ENCODE peak calls at places on chromosomes 12 and 14, in five cellular contexts. G is stomach, H is DND-41, C is PC-9, I is tibial nerve. A is an unnamed sample.

GRCh38 chr12:109753959-109754358 is 40.3 kb downstream of the FAM222A start:
- DNase-seq in I (no peak), G (peak; percentile 16), H (no peak), C (no peak), A (no peak)

GRCh38 chr14:25349269-25349668 is 299.3 kb upstream of the STXBP6 start:
- DNase-seq in C (no peak), H (no peak), I (no peak), G (no peak), A (no peak)

GRCh38 chr12:121789800-121790748 is 3.4 kb downstream of the RHOF start:
- DNase-seq in I (no peak), G (peak; percentile 75), C (peak; percentile 66), H (peak; percentile 98), A (peak; percentile 92)

GRCh38 chr14:54535126-54535525 is 25.4 kb downstream of the CGRRF1 start:
- DNase-seq in C (no peak), H (no peak), G (no peak), I (no peak), A (no peak)

GRCh38 chr14:92990456-92991430 is 67.8 kb downstream of the CHGA start:
- DNase-seq in G (no peak), I (no peak), H (no peak), C (no peak), A (no peak)

GRCh38 chr12:82746668-82747067 is 60.0 kb downstream of the TMTC2 start:
- DNase-seq in I (no peak), G (no peak), H (no peak), C (no peak), A (no peak)

GRCh38 chr12:116123511-116124258 is 153.8 kb downstream of the MED13L start:
- DNase-seq in I (no peak), G (no peak), H (peak; percentile 45), C (no peak), A (no peak)

GRCh38 chr12:2624543-2625266 is 170.1 kb upstream of the FKBP4 start:
- DNase-seq in C (peak; percentile 29), I (no peak), G (no peak), H (no peak), A (no peak)

DNA sequence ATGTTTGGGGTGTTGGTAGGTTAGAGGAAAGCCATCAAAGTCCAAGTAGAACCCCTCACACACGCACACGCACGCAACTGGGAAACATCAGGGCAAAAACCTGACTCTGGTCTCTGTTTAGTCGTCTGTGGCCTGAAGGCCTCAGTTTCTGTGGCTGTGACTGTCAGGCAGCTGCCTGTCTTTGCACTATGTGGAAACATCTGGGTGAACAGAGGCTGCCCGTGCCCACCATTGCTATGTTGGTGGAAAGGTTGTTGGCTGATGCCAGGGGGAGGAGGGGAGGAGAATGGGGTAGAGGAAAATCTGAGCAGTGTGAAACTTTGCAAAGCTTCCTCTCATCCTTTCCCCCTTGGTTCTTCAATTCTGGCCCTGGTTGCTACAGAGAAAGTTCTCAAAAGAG is 7.4 kb downstream of the HOXC10 start:
- DNase-seq in C (no peak), G (no peak), H (no peak), I (no peak), A (no peak)
- H3K4me3 ChIP-seq in C (no peak overlapping the region), G (no peak overlapping the region), H (no peak overlapping the region), I (no peak overlapping the region), A (no peak overlapping the region)

DNA sequence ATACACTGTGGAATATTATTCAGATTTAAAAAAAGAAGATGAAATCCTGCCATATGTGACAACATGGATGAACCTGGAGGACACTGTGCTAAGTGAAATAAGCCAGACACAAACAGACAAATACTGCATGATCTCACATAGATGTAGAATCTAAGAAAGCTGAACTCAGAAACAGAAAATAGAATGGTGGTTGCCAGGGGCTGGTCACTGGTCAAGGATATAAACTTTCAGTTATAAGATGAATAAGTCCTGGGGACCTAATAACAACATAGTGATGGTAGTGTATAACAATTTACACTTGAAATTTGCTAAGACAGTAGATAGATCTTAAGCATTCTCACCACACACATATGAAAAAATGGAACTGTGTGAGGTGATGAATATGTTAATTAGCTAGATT is 161.3 kb upstream of the TMCC3 start:
- DNase-seq in H (no peak), C (no peak), G (no peak), I (no peak), A (no peak)
- H3K9me3 ChIP-seq in H (peaks cover 25% of the 10 kb centered on the region), C (peaks cover 19% of the 10 kb centered on the region), G (peaks cover 43% of the 10 kb centered on the region), I (no peaks in the 10 kb centered on the region), A (peaks cover 19% of the 10 kb centered on the region)

DNA sequence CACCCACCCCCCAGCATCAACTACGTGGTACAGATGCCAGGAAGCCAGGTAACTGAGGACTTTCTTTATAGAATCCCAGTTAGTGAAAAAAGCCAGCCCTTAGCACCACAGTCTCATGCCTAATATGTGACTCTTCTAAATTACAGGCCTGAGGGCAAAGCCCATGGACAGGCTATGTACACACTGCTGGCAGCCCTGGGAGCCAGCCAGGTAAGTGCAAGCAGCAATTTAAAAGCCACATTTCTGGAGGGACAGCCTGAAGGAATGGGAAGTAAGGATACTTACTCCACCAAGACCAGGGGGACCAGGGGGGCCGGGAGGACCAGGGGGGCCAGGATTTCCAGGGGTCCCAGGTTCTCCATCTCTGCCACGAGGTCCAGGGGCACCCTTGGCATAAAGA is 7.0 kb downstream of the COL2A1 start:
- DNase-seq in C (peak; percentile 54), G (peak; percentile 51), I (no peak), H (no peak), A (no peak)
- H3K27me3 ChIP-seq in C (peaks cover 50% of the 10 kb centered on the region), G (peaks cover 22% of the 10 kb centered on the region), I (no peaks in the 10 kb centered on the region), H (peaks cover 49% of the 10 kb centered on the region), A (peaks cover 29% of the 10 kb centered on the region)

DNA sequence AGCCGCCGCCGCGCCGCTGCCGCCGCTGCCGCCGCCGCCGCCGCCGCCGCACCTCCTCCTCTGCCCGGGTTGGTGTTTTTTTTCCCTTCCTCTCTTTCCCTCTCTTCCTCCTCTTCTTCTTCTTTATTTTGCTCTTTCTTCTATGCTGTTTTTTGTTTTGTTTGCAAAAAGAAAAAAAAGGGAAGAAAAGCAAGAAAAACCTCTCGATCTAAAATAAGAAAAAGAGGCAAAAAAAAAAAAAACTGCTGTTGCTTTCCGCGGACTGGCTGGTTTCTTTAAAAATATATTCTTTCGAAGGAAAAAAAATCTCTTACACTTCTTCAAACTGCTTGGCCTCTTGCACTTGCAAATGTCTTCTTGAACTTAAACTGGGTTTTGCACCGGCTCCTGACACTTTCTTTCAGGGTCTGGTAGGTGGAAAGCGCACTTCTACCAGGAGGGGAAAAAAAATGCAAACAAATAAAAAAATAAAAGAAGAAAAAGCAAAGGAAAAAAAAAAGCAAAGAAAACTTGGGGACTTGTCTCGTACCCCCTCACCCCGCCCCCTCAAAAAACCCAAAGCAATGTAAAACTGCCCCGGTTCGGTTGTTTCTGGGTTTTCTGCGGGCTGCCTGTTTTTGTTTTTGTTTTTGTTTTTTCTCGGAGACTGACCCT is 582 bp downstream of the BCL11B start:
- DNase-seq in H (no peak), C (no peak), G (no peak), I (no peak), A (no peak)
- H3K4me3 ChIP-seq in H (peak overlapping the region; percentile 71), C (no peak overlapping the region), G (peak overlapping the region; percentile 54), I (peak overlapping the region; percentile 1), A (peak overlapping the region; percentile 99)

GRCh38 chr12:29516431-29516875 is 19.0 kb upstream of the OVCH1 start:
- DNase-seq in G (no peak), C (no peak), H (no peak), I (no peak), A (no peak)

GRCh38 chr12:29517265-29517664 is 19.8 kb upstream of the OVCH1 start:
- DNase-seq in C (peak; percentile 13), I (no peak), H (no peak), G (no peak), A (no peak)

GRCh38 chr12:29518407-29518806 is 20.9 kb upstream of the OVCH1 start:
- DNase-seq in G (no peak), I (no peak), C (no peak), H (no peak), A (no peak)

GRCh38 chr12:29521951-29522350 is 24.5 kb upstream of the OVCH1 start:
- DNase-seq in H (no peak), C (no peak), I (no peak), G (no peak), A (no peak)

DNA sequence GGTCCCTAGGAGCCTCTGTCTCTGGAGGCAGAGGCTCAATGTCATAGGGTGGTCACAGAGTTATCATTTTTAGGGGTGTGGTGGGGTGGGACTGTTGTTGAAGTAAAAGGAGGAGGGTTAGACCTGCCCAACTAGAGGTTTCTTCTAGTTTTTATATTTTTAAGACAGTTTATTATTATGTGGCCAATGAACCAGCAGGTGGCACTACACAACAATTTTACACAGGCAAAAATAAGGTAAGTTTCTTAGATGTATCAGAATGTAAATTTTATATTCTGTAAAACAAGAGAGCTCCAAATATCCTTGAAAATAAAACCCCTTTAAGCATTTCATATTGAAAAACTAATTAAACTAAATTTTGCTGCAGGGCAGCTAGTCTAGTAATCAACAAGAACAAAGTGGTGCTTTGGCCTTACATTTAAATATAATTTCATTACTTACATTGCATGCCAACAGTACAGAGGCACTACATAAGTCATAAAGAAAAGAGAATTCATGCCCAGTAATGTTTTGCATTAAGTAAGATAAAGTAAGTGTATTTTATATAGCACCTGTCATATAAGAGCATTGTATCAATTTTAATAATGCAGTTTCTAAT is 22.2 kb upstream of the OVCH1 start:
- DNase-seq in I (no peak), C (peak; percentile 24), H (peak; percentile 10), G (no peak), A (peak; percentile 61)
- H3K9me3 ChIP-seq in I (no peaks in the 10 kb centered on the region), C (no peaks in the 10 kb centered on the region), H (no peaks in the 10 kb centered on the region), G (no peaks in the 10 kb centered on the region), A (no peaks in the 10 kb centered on the region)

DNA sequence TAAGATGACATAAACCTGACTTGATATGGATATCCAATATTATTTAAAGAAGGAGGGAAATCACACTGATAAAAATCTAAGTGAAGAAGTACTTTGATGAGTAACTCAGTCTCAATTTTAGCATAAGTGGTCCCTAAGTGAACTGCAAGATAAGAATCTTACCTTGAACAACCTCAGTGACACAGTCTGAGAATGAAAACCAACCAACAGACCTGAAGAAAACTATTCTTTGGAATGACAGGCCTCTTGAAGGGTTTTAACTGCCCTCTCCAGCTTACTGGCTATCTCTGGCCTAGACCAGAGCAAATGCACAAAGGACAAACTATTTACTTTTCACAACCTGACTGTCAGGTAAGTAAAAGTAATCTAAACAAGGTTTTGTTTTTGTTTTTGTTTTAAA is 44.7 kb downstream of the CPM start:
- DNase-seq in I (no peak), G (no peak), C (no peak), H (no peak), A (no peak)
- H3K27me3 ChIP-seq in I (no peaks in the 10 kb centered on the region), G (no peaks in the 10 kb centered on the region), C (no peaks in the 10 kb centered on the region), H (no peaks in the 10 kb centered on the region), A (no peaks in the 10 kb centered on the region)

DNA sequence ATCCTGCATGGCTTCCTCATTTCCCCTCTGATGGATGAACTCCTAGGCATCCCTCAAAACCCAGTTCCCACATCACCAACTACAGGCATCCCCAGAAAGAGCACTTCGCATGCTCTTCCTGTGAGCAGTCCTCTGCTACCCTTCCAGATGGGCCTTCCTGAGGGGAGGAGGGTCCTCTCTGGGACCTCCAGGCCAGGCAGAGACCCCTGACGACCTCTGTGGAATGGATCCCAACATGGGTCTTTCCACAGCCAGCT is 1.9 kb downstream of the AKT1 start:
- DNase-seq in C (no peak), I (no peak), G (no peak), H (no peak), A (no peak)
- H3K4me3 ChIP-seq in C (peak overlapping the region; percentile 74), I (peak overlapping the region; percentile 50), G (peak overlapping the region; percentile 77), H (no peak overlapping the region), A (peak overlapping the region; percentile 28)

DNA sequence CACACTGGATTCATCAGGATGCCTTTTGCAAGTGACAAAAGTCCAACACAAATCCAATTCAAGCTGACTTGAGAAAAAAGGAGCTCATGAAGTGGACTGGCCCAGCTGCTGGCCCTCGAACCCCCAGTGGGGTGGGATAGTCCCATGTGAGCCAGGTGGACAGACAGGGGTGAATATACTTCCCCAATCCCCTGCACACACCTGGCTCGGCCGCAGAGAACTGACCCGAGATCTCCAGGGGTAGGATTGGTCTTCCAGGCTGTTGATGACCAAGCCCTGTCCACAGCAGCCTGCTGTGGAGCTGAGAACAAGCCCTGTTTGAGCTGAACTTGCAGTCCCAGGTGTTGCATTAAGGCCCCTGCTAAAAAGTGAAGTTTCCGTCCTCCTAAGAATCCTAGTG is 56.2 kb downstream of the TPCN1 start:
- DNase-seq in H (no peak), C (no peak), I (no peak), G (no peak), A (no peak)
- H3K9me3 ChIP-seq in H (no peaks in the 10 kb centered on the region), C (no peaks in the 10 kb centered on the region), I (no peaks in the 10 kb centered on the region), G (no peaks in the 10 kb centered on the region), A (no peaks in the 10 kb centered on the region)